ENCODE peak calls at places on chromosomes 3 and 15, in ten cellular contexts. D is T-helper 9 cell; X is activated CD4-positive, alpha-beta T cell treated with anti-CD3 and anti-CD28 coated beads, Interleukin-2, amount 50 U/mL, for 4 hours; E is posterior cingulate gyrus; N is iris pigment epithelial cell; H is T-helper 1 cell; S is mesenteric fat pad; K is neuronal stem cell; Q is stimulated activated CD4-positive, alpha-beta T cell treated with anti-CD3 and anti-CD28 coated beads, TNF-alpha, amount 100 ng/mL, for 4 hours; U is stomach. L is an unnamed sample.

GRCh38 chr3:101574388-101575156 is 592 bp downstream of the PCNP start:
- DNase-seq in D (peak; percentile 31), X (no peak), E (no peak), N (peak; percentile 53), H (no peak), S (no peak), K (peak; percentile 17), Q (peak; percentile 20), U (peak; percentile 50), L (peak; percentile 58)

GRCh38 chr15:81312790-81313543 is 11.0 kb downstream of the STARD5 start:
- DNase-seq in D (no peak), X (no peak), E (peak; percentile 23), N (peak; percentile 98), H (no peak), S (peak; percentile 90), K (no peak), Q (no peak), U (peak; percentile 41), L (peak; percentile 98)

GRCh38 chr3:185187391-185187790 is 34.5 kb upstream of the C3orf70 start:
- DNase-seq in D (no peak), X (no peak), E (no peak), N (no peak), H (no peak), S (no peak), K (no peak), Q (no peak), U (no peak), L (no peak)

GRCh38 chr15:81146006-81146405 is 11.9 kb downstream of the CFAP161 start:
- DNase-seq in D (no peak), X (no peak), E (no peak), N (no peak), H (no peak), S (no peak), K (no peak), Q (no peak), U (no peak), L (peak; percentile 29)

GRCh38 chr15:34795267-34796081 is at the start of gene ACTC1:
- DNase-seq in D (no peak), X (no peak), E (no peak), N (peak; percentile 61), H (no peak), S (no peak), K (peak; percentile 46), Q (no peak), U (peak; percentile 27), L (peak; percentile 44)

GRCh38 chr3:114451561-114452018 is 157.8 kb downstream of the TIGIT start:
- DNase-seq in D (no peak), X (no peak), E (no peak), N (peak; percentile 22), H (no peak), S (no peak), K (no peak), Q (no peak), U (peak; percentile 60), L (peak; percentile 30)

GRCh38 chr3:16801698-16802097 is 83.1 kb upstream of the PLCL2 start:
- DNase-seq in D (no peak), X (no peak), E (no peak), N (no peak), H (no peak), S (no peak), K (no peak), Q (no peak), U (no peak), L (peak; percentile 51)

GRCh38 chr3:112582242-112582874 is 20.5 kb downstream of the SLC35A5 start:
- DNase-seq in D (no peak), X (peak; percentile 12), E (no peak), N (peak; percentile 82), H (no peak), S (no peak), K (peak; percentile 15), Q (no peak), U (no peak), L (peak; percentile 87)

GRCh38 chr3:186044427-186044826 is 64.5 kb downstream of the ETV5 start:
- DNase-seq in D (no peak), X (no peak), E (no peak), N (no peak), H (no peak), S (no peak), K (peak; percentile 27), Q (no peak), U (peak; percentile 48), L (no peak)

GRCh38 chr15:89858661-89859458 is 34.9 kb downstream of the AP3S2 start:
- DNase-seq in D (no peak), X (no peak), E (no peak), N (no peak), H (no peak), S (no peak), K (no peak), Q (no peak), U (no peak), L (no peak)

GRCh38 chr3:129383292-129383860 is 45.1 kb downstream of the EFCAB12 start:
- DNase-seq in D (peak; percentile 22), X (peak; percentile 30), E (peak; percentile 28), N (peak; percentile 68), H (no peak), S (no peak), K (peak; percentile 55), Q (peak; percentile 5), U (peak; percentile 55), L (peak; percentile 79)

GRCh38 chr3:102069211-102069662 is 219.9 kb downstream of the NFKBIZ start:
- DNase-seq in D (no peak), X (no peak), E (no peak), N (peak; percentile 92), H (no peak), S (no peak), K (no peak), Q (no peak), U (no peak), L (peak; percentile 83)

GRCh38 chr3:101193957-101194356 is 126.4 kb downstream of the IMPG2 start:
- DNase-seq in D (no peak), X (no peak), E (no peak), N (peak; percentile 87), H (no peak), S (no peak), K (no peak), Q (no peak), U (no peak), L (peak; percentile 91)

GRCh38 chr3:61748288-61748687 is 186.9 kb downstream of the PTPRG start:
- DNase-seq in D (no peak), X (no peak), E (no peak), N (no peak), H (no peak), S (no peak), K (no peak), Q (no peak), U (no peak), L (no peak)

GRCh38 chr3:115381573-115381912 is 234.5 kb upstream of the ZBTB20 start:
- DNase-seq in D (no peak), X (no peak), E (peak; percentile 54), N (no peak), H (no peak), S (no peak), K (no peak), Q (no peak), U (no peak), L (peak; percentile 42)

GRCh38 chr3:5021571-5022092 is 42.4 kb downstream of the BHLHE40 start:
- DNase-seq in D (no peak), X (no peak), E (no peak), N (peak; percentile 70), H (no peak), S (no peak), K (no peak), Q (no peak), U (no peak), L (peak; percentile 85)

GRCh38 chr15:69760890-69761568 is 308.4 kb downstream of the RPLP1 start:
- DNase-seq in D (peak; percentile 56), X (peak; percentile 82), E (no peak), N (peak; percentile 99), H (peak; percentile 68), S (no peak), K (no peak), Q (peak; percentile 74), U (peak; percentile 54), L (peak; percentile 99)

GRCh38 chr3:20563236-20563635 is 377.2 kb upstream of the SGO1 start:
- DNase-seq in D (no peak), X (no peak), E (no peak), N (no peak), H (no peak), S (no peak), K (no peak), Q (no peak), U (no peak), L (no peak)

GRCh38 chr3:196632033-196632751 is 7.3 kb upstream of the NRROS start:
- DNase-seq in D (peak; percentile 80), X (peak; percentile 73), E (peak; percentile 67), N (peak; percentile 67), H (peak; percentile 79), S (peak; percentile 94), K (peak; percentile 84), Q (peak; percentile 66), U (peak; percentile 85), L (peak; percentile 67)

GRCh38 chr3:149609595-149609994 is 48.2 kb downstream of the WWTR1 start:
- DNase-seq in D (no peak), X (no peak), E (no peak), N (no peak), H (no peak), S (no peak), K (no peak), Q (no peak), U (no peak), L (no peak)

GRCh38 chr15:91947370-91947769 is 93.9 kb downstream of the SLCO3A1 start:
- DNase-seq in D (no peak), X (no peak), E (no peak), N (no peak), H (no peak), S (no peak), K (no peak), Q (no peak), U (no peak), L (no peak)

GRCh38 chr3:172892158-172892557 is 141.6 kb downstream of the ECT2 start:
- DNase-seq in D (no peak), X (no peak), E (no peak), N (peak; percentile 54), H (no peak), S (no peak), K (no peak), Q (no peak), U (no peak), L (peak; percentile 78)

GRCh38 chr3:148852271-148853000 is 12.7 kb upstream of the CPA3 start:
- DNase-seq in D (no peak), X (no peak), E (no peak), N (peak; percentile 44), H (no peak), S (no peak), K (no peak), Q (no peak), U (no peak), L (no peak)

GRCh38 chr3:120028271-120029047 is 65.8 kb downstream of the GSK3B start:
- DNase-seq in D (no peak), X (no peak), E (no peak), N (no peak), H (no peak), S (no peak), K (no peak), Q (no peak), U (no peak), L (no peak)

GRCh38 chr3:186425788-186426730 is 64.0 kb upstream of the DGKG start:
- DNase-seq in D (no peak), X (no peak), E (no peak), N (peak; percentile 94), H (no peak), S (no peak), K (no peak), Q (no peak), U (no peak), L (peak; percentile 65)

GRCh38 chr3:160413613-160414248 is 14.3 kb downstream of the SMC4 start:
- DNase-seq in D (peak; percentile 50), X (peak; percentile 60), E (no peak), N (peak; percentile 80), H (peak; percentile 54), S (no peak), K (peak; percentile 62), Q (peak; percentile 51), U (peak; percentile 53), L (peak; percentile 88)

GRCh38 chr3:138854204-138854603 is 19.5 kb upstream of the PIK3CB start:
- DNase-seq in D (no peak), X (no peak), E (no peak), N (peak; percentile 15), H (no peak), S (no peak), K (no peak), Q (no peak), U (no peak), L (no peak)

GRCh38 chr15:66831801-66832390 is 129.9 kb downstream of the SMAD6 start:
- DNase-seq in D (no peak), X (no peak), E (no peak), N (no peak), H (no peak), S (peak; percentile 45), K (no peak), Q (no peak), U (no peak), L (no peak)

L was measured in cardiac fibroblast.